ENCODE peak calls at places on chromosomes 13 and 19, in ten cellular contexts. H is Peyer's patch; L is tibial artery; D is transverse colon; M is CD4-positive, alpha-beta memory T cell; I is T-helper 17 cell; F is CD8-positive, alpha-beta T cell; N is tibial nerve; C is cardiac muscle cell; E is stomach. U is an unnamed sample. For H3K9me3, the result is how much of the 10 kb centered on the place peaks cover.

GRCh38 chr19:15563325-15563794 is 51.7 kb upstream of the CYP4F8 start:
- DNase-seq in H (peak), L (no peak), D (peak), M (no peak), I (no peak), F (no peak), N (no peak), C (no peak), E (peak), U (peak)

GRCh38 chr19:50030225-50030624 is 4.4 kb downstream of the ZNF473 start:
- DNase-seq in H (no peak), L (no peak), D (no peak), M (no peak), I (no peak), F (no peak), N (no peak), C (no peak), E (no peak), U (no peak)

GRCh38 chr19:29845576-29846176 is 33.9 kb downstream of the CCNE1 start:
- DNase-seq in H (peak), L (no peak), D (peak), M (no peak), I (no peak), F (no peak), N (no peak), C (peak), E (no peak), U (peak)

GRCh38 chr13:85970727-85971126 is 171.5 kb upstream of the SLITRK6 start:
- DNase-seq in H (no peak), L (no peak), D (no peak), M (no peak), I (no peak), F (no peak), N (no peak), C (no peak), E (no peak), U (no peak)

GRCh38 chr19:10005632-10006334 is 4.5 kb downstream of the COL5A3 start:
- DNase-seq in H (no peak), L (no peak), D (no peak), M (no peak), I (no peak), F (no peak), N (no peak), C (no peak), E (no peak), U (no peak)

GRCh38 chr19:41186971-41187883 is 5.8 kb upstream of the CYP2S1 start:
- DNase-seq in H (no peak), L (no peak), D (no peak), M (no peak), I (no peak), F (no peak), N (no peak), C (no peak), E (no peak), U (no peak)

GRCh38 chr13:101565327-101565726 is 112.9 kb downstream of the ITGBL1 start:
- DNase-seq in H (no peak), L (no peak), D (no peak), M (no peak), I (no peak), F (no peak), N (no peak), C (no peak), E (no peak), U (no peak)

GRCh38 chr19:6047741-6048231 is 62.5 kb downstream of the RFX2 start:
- DNase-seq in H (peak), L (peak), D (no peak), M (no peak), I (no peak), F (no peak), N (no peak), C (peak), E (no peak), U (peak)

GRCh38 chr19:30679286-30679685 is 307.1 kb downstream of the ZNF536 start:
- DNase-seq in H (no peak), L (no peak), D (no peak), M (no peak), I (no peak), F (no peak), N (no peak), C (no peak), E (no peak), U (no peak)

GRCh38 chr19:44908074-44908835 is 2.7 kb downstream of the APOE start:
- DNase-seq in H (no peak), L (no peak), D (no peak), M (no peak), I (no peak), F (no peak), N (no peak), C (no peak), E (no peak), U (no peak)

GRCh38 chr13:113152894-113153809 is 5.3 kb upstream of the PROZ start:
- DNase-seq in H (peak), L (no peak), D (peak), M (peak), I (no peak), F (peak), N (peak), C (peak), E (peak), U (peak)

GRCh38 chr13:94192576-94192975 is 286.9 kb downstream of the DCT start:
- DNase-seq in H (peak), L (no peak), D (peak), M (no peak), I (no peak), F (no peak), N (no peak), C (peak), E (no peak), U (peak)

GRCh38 chr13:51643114-51643881 is 59.0 kb downstream of the WDFY2 start:
- DNase-seq in H (no peak), L (no peak), D (no peak), M (no peak), I (no peak), F (no peak), N (no peak), C (no peak), E (no peak), U (no peak)

GRCh38 chr13:102847272-102848234 is 1.7 kb downstream of the ERCC5 start:
- DNase-seq in H (no peak), L (no peak), D (no peak), M (peak), I (no peak), F (no peak), N (no peak), C (peak), E (no peak), U (no peak)

GRCh38 chr19:19059837-19060611 is 3.8 kb upstream of the SLC25A42 start:
- DNase-seq in H (no peak), L (no peak), D (no peak), M (no peak), I (no peak), F (no peak), N (no peak), C (no peak), E (no peak), U (no peak)

GRCh38 chr19:6066661-6067646 is 43.3 kb downstream of the RFX2 start:
- DNase-seq in H (peak), L (peak), D (peak), M (peak), I (peak), F (no peak), N (peak), C (peak), E (peak), U (peak)

GRCh38 chr13:32622827-32623226 is 36.6 kb downstream of the PDS5B start:
- DNase-seq in H (no peak), L (no peak), D (no peak), M (no peak), I (no peak), F (no peak), N (no peak), C (no peak), E (no peak), U (no peak)

GRCh38 chr19:40304306-40304705 is 19.2 kb upstream of the AKT2 start:
- DNase-seq in H (no peak), L (no peak), D (no peak), M (no peak), I (no peak), F (no peak), N (no peak), C (no peak), E (no peak), U (no peak)

GRCh38 chr13:102033719-102034446 is 368.0 kb downstream of the FGF14 start:
- DNase-seq in H (no peak), L (no peak), D (no peak), M (no peak), I (no peak), F (no peak), N (no peak), C (no peak), E (no peak), U (no peak)

GRCh38 chr13:48833412-48833811 is 142.3 kb upstream of the FNDC3A start:
- DNase-seq in H (no peak), L (no peak), D (no peak), M (no peak), I (no peak), F (no peak), N (no peak), C (no peak), E (no peak), U (no peak)

GRCh38 chr13:108797354-108797753 is 167.9 kb downstream of the MYO16 start:
- DNase-seq in H (no peak), L (no peak), D (no peak), M (no peak), I (no peak), F (no peak), N (no peak), C (no peak), E (no peak), U (no peak)

GRCh38 chr19:19372656-19373416 is 32.6 kb upstream of the GATAD2A start:
- DNase-seq in H (peak), L (no peak), D (peak), M (peak), I (no peak), F (no peak), N (no peak), C (no peak), E (peak), U (peak)

GRCh38 chr13:102443234-102443633 is 41.4 kb upstream of the FGF14 start:
- DNase-seq in H (no peak), L (no peak), D (no peak), M (no peak), I (no peak), F (no peak), N (no peak), C (no peak), E (no peak), U (no peak)

GRCh38 chr13:49935171-49936084 is 712 bp downstream of the SPRYD7 start:
- DNase-seq in H (peak), L (peak), D (peak), M (no peak), I (peak), F (peak), N (no peak), C (no peak), E (peak), U (peak)

GRCh38 chr19:51948979-51949378 is 21.7 kb downstream of the ZNF613 start:
- DNase-seq in H (no peak), L (no peak), D (no peak), M (no peak), I (no peak), F (no peak), N (no peak), C (no peak), E (no peak), U (no peak)

GRCh38 chr13:76638882-76639281 is 247.3 kb downstream of the KCTD12 start:
- DNase-seq in H (no peak), L (no peak), D (no peak), M (no peak), I (no peak), F (no peak), N (no peak), C (no peak), E (no peak), U (no peak)

GRCh38 chr19:8085606-8086464 is 33.3 kb downstream of the CCL25 start:
- DNase-seq in H (peak), L (no peak), D (peak), M (no peak), I (no peak), F (no peak), N (no peak), C (peak), E (no peak), U (peak)

GRCh38 chr13:61406275-61406674 is 9.4 kb downstream of the PCDH20 start:
- DNase-seq in H (no peak), L (no peak), D (no peak), M (no peak), I (no peak), F (no peak), N (no peak), C (no peak), E (no peak), U (no peak)

GRCh38 chr13:27619711-27620376 is 485 bp downstream of the LNX2 start:
- DNase-seq in H (peak), L (peak), D (peak), M (no peak), I (peak), F (peak), N (peak), C (no peak), E (no peak), U (peak)

GRCh38 chr13:96053003-96053703 is at the start of gene UGGT2:
- DNase-seq in H (peak), L (peak), D (peak), M (no peak), I (no peak), F (no peak), N (peak), C (peak), E (peak), U (peak)

GRCh38 chr13:97191143-97191542 is 31.0 kb upstream of the MBNL2 start:
- DNase-seq in H (peak), L (no peak), D (no peak), M (no peak), I (no peak), F (no peak), N (no peak), C (no peak), E (no peak), U (no peak)
- H3K9me3 ChIP-seq in H (under half), L (under half), D (under half), M (under half), I (under half), F (under half), N (under half), C (under half), E (under half), U (under half)

GRCh38 chr19:21451187-21451586 is 54.2 kb upstream of the ZNF429 start:
- DNase-seq in H (no peak), L (no peak), D (no peak), M (no peak), I (no peak), F (no peak), N (no peak), C (no peak), E (no peak), U (no peak)
- H3K9me3 ChIP-seq in H (under half), L (under half), D (under half), M (under half), I (under half), F (under half), N (under half), C (under half), E (under half), U (half or more)

GRCh38 chr19:43905897-43906296 is 29.2 kb downstream of the ZNF45 start:
- DNase-seq in H (no peak), L (no peak), D (no peak), M (no peak), I (no peak), F (no peak), N (no peak), C (no peak), E (no peak), U (no peak)
- H3K9me3 ChIP-seq in H (under half), L (half or more), D (half or more), M (under half), I (under half), F (under half), N (under half), C (under half), E (half or more), U (half or more)

GRCh38 chr13:89474432-89474831 is 1803.3 kb downstream of the SLITRK5 start:
- DNase-seq in H (no peak), L (no peak), D (no peak), M (no peak), I (no peak), F (no peak), N (no peak), C (no peak), E (no peak), U (no peak)
- H3K9me3 ChIP-seq in H (under half), L (under half), D (under half), M (under half), I (under half), F (under half), N (under half), C (under half), E (under half), U (under half)

DNA sequence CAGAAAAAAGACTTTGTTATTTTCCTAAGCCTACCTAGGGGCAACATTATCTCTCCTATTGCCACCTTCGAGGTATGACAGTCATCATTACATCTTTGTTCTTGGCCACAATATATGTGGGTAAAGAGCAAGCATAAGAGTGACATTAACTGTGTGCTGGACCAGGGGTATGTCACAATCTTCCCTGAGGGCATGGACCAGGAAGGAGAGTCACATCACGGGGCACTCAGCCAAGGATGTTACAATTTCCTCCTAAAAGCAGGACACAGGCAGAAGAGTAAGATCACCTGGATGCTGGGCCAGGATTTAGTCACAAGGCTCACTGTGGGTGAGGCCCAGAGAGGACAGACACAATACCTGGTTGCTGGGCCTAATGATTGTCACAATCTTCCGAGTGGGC is 53.0 kb upstream of the ZNF728 start:
- DNase-seq in H (no peak), L (no peak), D (no peak), M (no peak), I (no peak), F (no peak), N (no peak), C (no peak), E (no peak), U (no peak)
- H3K9me3 ChIP-seq in H (under half), L (under half), D (under half), M (under half), I (under half), F (under half), N (under half), C (under half), E (under half), U (under half)

GRCh38 chr19:34237283-34237682 is 17.1 kb upstream of the GARRE1 start:
- DNase-seq in H (no peak), L (no peak), D (no peak), M (no peak), I (no peak), F (no peak), N (no peak), C (no peak), E (no peak), U (no peak)

GRCh38 chr19:34244611-34245299 is 9.6 kb upstream of the GARRE1 start:
- DNase-seq in H (no peak), L (no peak), D (no peak), M (no peak), I (no peak), F (no peak), N (no peak), C (no peak), E (no peak), U (no peak)

GRCh38 chr19:34237939-34238338 is 16.4 kb upstream of the GARRE1 start:
- DNase-seq in H (no peak), L (no peak), D (no peak), M (no peak), I (no peak), F (no peak), N (no peak), C (no peak), E (no peak), U (no peak)

GRCh38 chr19:34243876-34244578 is 10.3 kb upstream of the GARRE1 start:
- DNase-seq in H (no peak), L (no peak), D (no peak), M (no peak), I (no peak), F (no peak), N (no peak), C (no peak), E (no peak), U (no peak)

DNA sequence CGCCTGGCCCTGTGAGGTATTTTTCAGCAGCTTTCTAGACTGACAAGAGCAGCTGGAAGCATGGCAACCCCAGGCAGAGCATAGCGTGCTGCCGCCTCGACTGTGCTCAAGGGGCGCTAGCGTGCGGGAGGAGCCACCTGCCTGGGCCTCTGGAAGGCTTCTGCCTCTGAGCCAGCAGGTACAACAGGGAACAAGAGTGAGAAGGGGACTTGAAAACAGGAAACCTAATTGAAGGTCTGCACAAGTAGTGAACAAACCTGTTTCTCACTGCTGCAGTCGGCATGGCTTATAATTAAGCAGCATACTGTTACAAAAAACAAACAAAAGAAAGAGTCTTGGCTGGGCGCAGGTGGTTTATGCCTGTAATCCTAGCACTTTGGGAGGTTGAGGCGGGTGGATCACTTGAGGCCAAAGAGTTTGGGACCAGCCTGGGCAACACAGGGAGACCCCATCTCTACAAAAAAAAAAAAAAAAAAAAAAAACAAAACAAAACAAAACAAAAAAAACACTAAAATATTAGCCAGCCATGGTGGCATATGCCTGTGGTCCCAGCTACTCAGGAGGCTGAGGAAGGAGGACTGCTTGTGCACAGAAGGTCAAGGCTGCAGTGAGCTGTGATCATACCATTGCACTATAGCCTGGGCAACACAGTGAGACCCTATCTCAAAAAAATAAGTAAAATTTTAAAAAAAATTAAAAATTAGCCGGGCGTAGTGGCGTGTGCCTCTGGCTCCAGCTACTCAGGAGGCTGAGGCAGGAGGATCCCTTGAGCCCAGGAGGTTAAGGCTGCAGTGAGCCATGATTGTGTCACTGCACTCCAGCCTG is 12.6 kb upstream of the GARRE1 start:
- DNase-seq in H (peak), L (no peak), D (peak), M (no peak), I (no peak), F (peak), N (no peak), C (peak), E (peak), U (peak)
- H3K9me3 ChIP-seq in H (under half), L (under half), D (under half), M (under half), I (under half), F (under half), N (under half), C (under half), E (under half), U (under half)

GRCh38 chr19:21434967-21435544 is 38.1 kb downstream of the ZNF493 start:
- DNase-seq in H (no peak), L (no peak), D (no peak), M (no peak), I (no peak), F (no peak), N (no peak), C (no peak), E (no peak), U (no peak)
- H3K9me3 ChIP-seq in H (under half), L (under half), D (under half), M (under half), I (under half), F (under half), N (under half), C (under half), E (under half), U (half or more)

GRCh38 chr19:21574607-21575006 is 69.2 kb downstream of the ZNF429 start:
- DNase-seq in H (no peak), L (no peak), D (no peak), M (no peak), I (no peak), F (no peak), N (no peak), C (no peak), E (no peak), U (no peak)
- H3K9me3 ChIP-seq in H (under half), L (under half), D (under half), M (under half), I (under half), F (under half), N (under half), C (under half), E (under half), U (under half)

DNA sequence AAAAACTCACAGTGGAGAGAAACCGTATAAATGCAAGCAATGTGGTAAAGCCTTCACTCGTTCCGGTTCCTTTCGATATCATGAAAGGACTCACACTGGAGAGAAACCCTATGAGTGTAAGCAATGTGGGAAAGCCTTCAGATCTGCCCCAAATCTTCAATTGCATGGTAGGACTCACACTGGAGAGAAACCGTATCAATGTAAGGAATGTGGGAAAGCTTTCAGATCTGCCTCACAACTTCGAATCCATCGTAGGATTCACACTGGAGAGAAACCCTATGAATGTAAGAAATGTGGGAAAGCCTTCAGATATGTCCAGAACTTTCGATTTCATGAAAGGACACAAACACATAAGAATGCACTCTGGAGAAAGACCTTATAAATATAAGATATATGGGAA is 19.4 kb upstream of the ZNF69 start:
- DNase-seq in H (no peak), L (no peak), D (no peak), M (no peak), I (no peak), F (no peak), N (no peak), C (no peak), E (no peak), U (no peak)
- H3K9me3 ChIP-seq in H (under half), L (half or more), D (half or more), M (under half), I (under half), F (under half), N (under half), C (under half), E (half or more), U (half or more)

U was measured in mucosa of descending colon.